ENCODE peak calls at places on chromosomes 13 and 19, in eight cellular contexts. J, E, O, N, U, X, Z and T are unnamed samples.

GRCh38 chr19:49212302-49212701 is 54.7 kb downstream of the TRPM4 start:
- DNase-seq in U (no peak), J (no peak), Z (no peak), N (no peak), X (no peak), O (no peak), E (no peak), T (no peak)

GRCh38 chr19:48203227-48203793 is 32.8 kb downstream of the ZSWIM9 start:
- DNase-seq in E (no peak), U (peak), N (no peak), J (no peak), X (no peak), O (no peak), Z (no peak), T (peak)

GRCh38 chr13:76222511-76222910 is 586.4 kb downstream of the LMO7 start:
- DNase-seq in U (no peak), O (no peak), X (no peak), J (no peak), E (no peak), Z (no peak), N (no peak), T (no peak)

GRCh38 chr13:29961036-29961685 is 110.7 kb upstream of the UBL3 start:
- DNase-seq in U (no peak), O (no peak), N (no peak), E (no peak), X (no peak), J (no peak), Z (no peak), T (no peak)

GRCh38 chr19:32224371-32225244 is 120.8 kb upstream of the ZNF507 start:
- DNase-seq in Z (peak), U (peak), O (no peak), E (no peak), X (peak), N (no peak), J (peak), T (no peak)

GRCh38 chr19:9309974-9310446 is 372 bp upstream of the ZNF699 start:
- DNase-seq in E (peak), U (peak), X (peak), J (peak), N (no peak), Z (no peak), O (no peak), T (peak)

GRCh38 chr13:24042710-24043440 is 117.6 kb upstream of the SPATA13 start:
- DNase-seq in O (no peak), X (no peak), N (no peak), J (no peak), Z (no peak), E (no peak), U (no peak), T (no peak)

GRCh38 chr19:4208385-4209094 is 20.8 kb upstream of the EBI3 start:
- DNase-seq in U (no peak), E (no peak), N (peak), X (peak), J (no peak), Z (no peak), O (no peak), T (peak)

GRCh38 chr19:16922949-16923348 is 34.1 kb downstream of the F2RL3 start:
- DNase-seq in E (no peak), X (no peak), Z (no peak), J (no peak), U (no peak), O (no peak), N (no peak), T (no peak)

GRCh38 chr13:40344270-40345148 is 321.9 kb downstream of the FOXO1 start:
- DNase-seq in Z (no peak), N (no peak), J (no peak), O (no peak), E (no peak), X (no peak), U (no peak), T (no peak)

GRCh38 chr19:7442423-7442822 is 46.4 kb downstream of the PEX11G start:
- DNase-seq in E (no peak), O (no peak), Z (no peak), U (no peak), N (no peak), J (no peak), X (no peak), T (no peak)

GRCh38 chr13:20181180-20181579 is 11.6 kb downstream of the GJB2 start:
- DNase-seq in N (no peak), E (no peak), Z (no peak), U (no peak), X (no peak), J (no peak), O (no peak), T (no peak)

GRCh38 chr13:40406405-40407138 is 259.9 kb downstream of the FOXO1 start:
- DNase-seq in X (peak), N (peak), E (no peak), O (peak), Z (no peak), U (no peak), J (no peak), T (peak)

GRCh38 chr19:23312515-23312914 is 62.3 kb upstream of the ZNF724 start:
- DNase-seq in X (no peak), O (no peak), J (no peak), E (no peak), Z (no peak), N (peak), U (no peak), T (no peak)

GRCh38 chr13:111906816-111907215 is 160.1 kb upstream of the SOX1 start:
- DNase-seq in Z (no peak), O (no peak), X (no peak), U (no peak), N (no peak), E (no peak), J (peak), T (no peak)